ENCODE peak calls at places on chromosomes 4 and X, in seven cellular contexts. C is HCT116, P is sigmoid colon, R is stomach, O is fibroblast of the aortic adventitia, V is cardiac muscle cell, H is ovary. T is an unnamed sample.

GRCh38 chrX:43002526-43003203 is 224.7 kb upstream of the PPP1R2C start:
- DNase-seq in C (no peak), P (no peak), R (no peak), O (no peak), V (no peak), H (no peak), T (no peak)

GRCh38 chrX:39809326-39809725 is 288.4 kb downstream of the BCOR start:
- DNase-seq in C (no peak), P (no peak), R (no peak), O (peak), V (no peak), H (no peak), T (no peak)

GRCh38 chr4:6999172-7000086 is 43.7 kb upstream of the TADA2B start:
- DNase-seq in C (peak), P (no peak), R (no peak), O (no peak), V (no peak), H (no peak), T (peak)

GRCh38 chrX:153554519-153555167 is 37.2 kb downstream of the ATP2B3 start:
- DNase-seq in C (peak), P (peak), R (peak), O (peak), V (peak), H (peak), T (peak)

GRCh38 chrX:153488231-153488914 is 6.4 kb upstream of the BGN start:
- DNase-seq in C (no peak), P (no peak), R (peak), O (peak), V (no peak), H (peak), T (no peak)

GRCh38 chr4:38896940-38897339 is 29.3 kb downstream of the FAM114A1 start:
- DNase-seq in C (no peak), P (no peak), R (no peak), O (peak), V (no peak), H (no peak), T (no peak)

GRCh38 chr4:5747746-5748365 is 36.9 kb downstream of the EVC start:
- DNase-seq in C (no peak), P (peak), R (no peak), O (peak), V (no peak), H (no peak), T (no peak)

GRCh38 chrX:13091111-13091765 is 46.8 kb upstream of the FAM9C start:
- DNase-seq in C (no peak), P (no peak), R (no peak), O (no peak), V (no peak), H (no peak), T (no peak)

GRCh38 chrX:118603981-118604380 is 108.4 kb downstream of the DOCK11 start:
- DNase-seq in C (peak), P (peak), R (peak), O (peak), V (peak), H (peak), T (peak)

GRCh38 chr4:94621491-94622080 is 136.2 kb upstream of the BMPR1B start:
- DNase-seq in C (peak), P (no peak), R (no peak), O (peak), V (peak), H (no peak), T (peak)

GRCh38 chr4:186628058-186628711 is 72.8 kb upstream of the MTNR1A start:
- DNase-seq in C (no peak), P (no peak), R (no peak), O (no peak), V (no peak), H (no peak), T (peak)

GRCh38 chrX:87338510-87338909 is 179.1 kb upstream of the KLHL4 start:
- DNase-seq in C (no peak), P (no peak), R (no peak), O (peak), V (peak), H (no peak), T (no peak)

GRCh38 chr4:140635606-140636005 is 66.8 kb upstream of the UCP1 start:
- DNase-seq in C (peak), P (no peak), R (peak), O (peak), V (peak), H (no peak), T (peak)

GRCh38 chr4:88975925-88976511 is 81.0 kb downstream of the FAM13A start:
- DNase-seq in C (no peak), P (no peak), R (no peak), O (no peak), V (no peak), H (no peak), T (no peak)

GRCh38 chr4:142285222-142285583 is 560.9 kb downstream of the INPP4B start:
- DNase-seq in C (no peak), P (no peak), R (no peak), O (no peak), V (no peak), H (no peak), T (no peak)

GRCh38 chrX:37905436-37906147 is 58.2 kb upstream of the DYNLT3 start:
- DNase-seq in C (no peak), P (no peak), R (peak), O (peak), V (peak), H (peak), T (peak)

GRCh38 chrX:114924423-114924822 is 93.0 kb downstream of the IL13RA2 start:
- DNase-seq in C (no peak), P (no peak), R (no peak), O (no peak), V (no peak), H (no peak), T (no peak)

GRCh38 chr4:122824616-122825015 is 2.0 kb upstream of the FGF2 start:
- DNase-seq in C (no peak), P (no peak), R (no peak), O (no peak), V (no peak), H (no peak), T (no peak)

GRCh38 chrX:77749695-77750094 is 36.3 kb downstream of the ATRX start:
- DNase-seq in C (no peak), P (no peak), R (no peak), O (no peak), V (no peak), H (no peak), T (no peak)

GRCh38 chrX:40871385-40872082 is 136.2 kb upstream of the MED14 start:
- DNase-seq in C (no peak), P (no peak), R (no peak), O (no peak), V (peak), H (no peak), T (no peak)

GRCh38 chr4:24965627-24966026 is 52.8 kb upstream of the CCDC149 start:
- DNase-seq in C (no peak), P (no peak), R (no peak), O (no peak), V (no peak), H (no peak), T (no peak)

GRCh38 chrX:2500681-2501151 is at the start of the genes DHRSX and ZBED1:
- DNase-seq in C (no peak), P (no peak), R (peak), O (no peak), V (peak), H (peak), T (peak)

GRCh38 chrX:9897761-9898161 is 69.4 kb upstream of the CLDN34 start:
- DNase-seq in C (no peak), P (no peak), R (peak), O (peak), V (no peak), H (no peak), T (no peak)

GRCh38 chr4:149951501-149951900 is 126.7 kb upstream of the DCLK2 start:
- DNase-seq in C (no peak), P (no peak), R (no peak), O (no peak), V (no peak), H (no peak), T (no peak)

GRCh38 chr4:138681000-138681604 is 334.5 kb upstream of the NOCT start:
- DNase-seq in C (peak), P (peak), R (peak), O (peak), V (peak), H (peak), T (peak)

GRCh38 chr4:84319124-84319523 is 180.0 kb downstream of the NKX6-1 start:
- DNase-seq in C (no peak), P (no peak), R (no peak), O (peak), V (no peak), H (no peak), T (no peak)

GRCh38 chr4:79528241-79528706 is 120.2 kb upstream of the GK2 start:
- DNase-seq in C (no peak), P (no peak), R (no peak), O (no peak), V (no peak), H (no peak), T (peak)

GRCh38 chrX:15751160-15751819 is 13.2 kb downstream of the CA5B start:
- DNase-seq in C (no peak), P (no peak), R (no peak), O (peak), V (no peak), H (no peak), T (no peak)

GRCh38 chr4:127212701-127213100 is 420.1 kb upstream of the INTU start:
- DNase-seq in C (no peak), P (no peak), R (no peak), O (no peak), V (no peak), H (no peak), T (no peak)

GRCh38 chrX:19870710-19871490 is 16.5 kb downstream of the SH3KBP1 start:
- DNase-seq in C (no peak), P (no peak), R (no peak), O (no peak), V (no peak), H (no peak), T (no peak)

GRCh38 chr4:85478576-85478975 is 3.6 kb downstream of the ARHGAP24 start:
- DNase-seq in C (no peak), P (no peak), R (no peak), O (peak), V (no peak), H (no peak), T (no peak)

GRCh38 chr4:182752158-182752910 is 164.9 kb downstream of the DCTD start:
- DNase-seq in C (no peak), P (no peak), R (no peak), O (peak), V (no peak), H (no peak), T (no peak)

GRCh38 chr4:66574145-66574978 is 904.1 kb upstream of the EPHA5 start:
- DNase-seq in C (no peak), P (no peak), R (no peak), O (peak), V (no peak), H (no peak), T (no peak)

GRCh38 chrX:45344597-45344996 is 143.9 kb upstream of the DIPK2B start:
- DNase-seq in C (no peak), P (no peak), R (no peak), O (peak), V (no peak), H (no peak), T (no peak)

GRCh38 chr4:143084566-143084965 is 100.2 kb upstream of the USP38 start:
- DNase-seq in C (no peak), P (no peak), R (no peak), O (no peak), V (no peak), H (no peak), T (peak)

GRCh38 chrX:150258463-150259430 is 104.4 kb upstream of the MAMLD1 start:
- DNase-seq in C (no peak), P (no peak), R (no peak), O (peak), V (no peak), H (no peak), T (no peak)

GRCh38 chr4:1365271-1366178 is 18.5 kb downstream of the UVSSA start:
- DNase-seq in C (no peak), P (peak), R (peak), O (no peak), V (no peak), H (peak), T (no peak)
- TF ChIP-seq CTCF in C (peak), P (no peak), R (no peak), O (no peak), V (peak), H (no peak), T (no peak)

GRCh38 chr4:100509386-100509785 is 8.4 kb downstream of the EMCN start:
- DNase-seq in C (no peak), P (no peak), R (no peak), O (no peak), V (no peak), H (no peak), T (no peak)

GRCh38 chr4:100508691-100509090 is 9.1 kb downstream of the EMCN start:
- DNase-seq in C (no peak), P (no peak), R (no peak), O (no peak), V (no peak), H (no peak), T (no peak)

DNA sequence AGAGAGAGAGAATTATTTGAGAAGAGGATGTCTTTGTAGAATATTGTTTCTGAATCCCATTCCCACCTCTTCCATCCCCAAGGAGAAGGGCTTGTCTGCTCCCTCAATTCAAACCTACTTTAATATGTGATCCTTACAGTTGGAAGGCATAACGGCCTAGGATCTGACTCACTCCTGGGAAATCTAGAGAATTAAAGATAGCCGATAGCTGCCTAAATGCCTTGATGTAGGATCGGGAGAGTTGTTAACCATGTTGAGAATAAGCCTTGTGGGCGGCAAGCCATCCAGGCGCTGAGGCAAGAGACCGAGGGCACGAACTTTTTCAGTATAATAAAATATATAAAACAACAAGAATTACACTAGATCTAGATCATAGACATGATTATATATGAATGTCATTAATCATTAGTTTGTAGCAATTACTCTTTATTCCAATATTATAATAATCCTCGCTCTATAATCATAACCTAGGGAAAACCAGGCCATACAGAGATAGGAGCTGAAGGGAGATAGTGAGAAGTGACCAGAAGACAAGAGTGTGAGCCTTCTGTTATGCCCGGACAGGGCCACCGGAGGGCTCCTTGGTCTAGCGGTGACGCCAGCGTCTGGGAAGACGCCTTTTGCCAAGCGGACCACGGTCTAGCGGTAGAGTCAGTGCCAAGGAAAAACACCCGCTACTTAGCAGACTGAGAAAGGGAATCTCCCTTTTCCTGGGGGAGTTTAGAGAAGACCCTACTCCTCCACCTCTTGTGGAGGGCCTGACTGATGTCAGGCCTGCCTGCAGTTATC is 13.5 kb downstream of the EMCN start:
- DNase-seq in C (no peak), P (no peak), R (no peak), O (no peak), V (no peak), H (no peak), T (no peak)
- TF ChIP-seq CTCF in C (peak), P (no peak), R (no peak), O (no peak), V (no peak), H (no peak), T (no peak)

GRCh38 chrX:47960400-47960799 is 43.4 kb downstream of the ZNF182 start:
- DNase-seq in C (no peak), P (no peak), R (no peak), O (no peak), V (no peak), H (no peak), T (no peak)

GRCh38 chrX:47956016-47956415 is 47.8 kb downstream of the ZNF182 start:
- DNase-seq in C (no peak), P (no peak), R (no peak), O (no peak), V (no peak), H (no peak), T (no peak)

DNA sequence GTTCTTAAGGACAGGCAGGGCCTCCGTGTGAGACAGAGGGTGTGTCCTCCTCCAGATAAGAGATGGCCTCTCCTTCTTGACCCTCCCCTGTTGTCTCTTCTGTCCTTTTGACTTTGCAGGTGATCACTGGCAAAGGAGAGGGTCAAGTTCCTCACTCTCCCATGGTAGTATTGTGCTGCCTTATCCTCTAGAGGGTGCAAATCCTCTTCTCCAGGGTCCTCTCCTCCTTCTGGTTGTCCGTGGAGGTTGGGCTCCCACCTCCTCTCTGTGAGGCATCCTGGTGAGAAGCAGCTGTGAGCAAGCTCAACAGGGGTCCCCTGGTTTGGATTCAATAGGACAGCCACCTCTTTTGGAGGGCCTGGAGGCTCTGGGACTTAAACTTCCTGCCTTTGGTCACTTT is 44.8 kb downstream of the ZNF182 start:
- DNase-seq in C (no peak), P (no peak), R (no peak), O (no peak), V (peak), H (no peak), T (no peak)
- TF ChIP-seq CTCF in C (peak), P (no peak), R (no peak), O (no peak), V (peak), H (no peak), T (no peak)

GRCh38 chrX:1164322-1165288 is 47.8 kb downstream of the CRLF2 start:
- DNase-seq in C (no peak), P (peak), R (no peak), O (no peak), V (peak), H (no peak), T (no peak)
- TF ChIP-seq CTCF in C (no peak), P (no peak), R (no peak), O (no peak), V (no peak), H (no peak), T (no peak)

T was measured in Calu3.